ENCODE peak calls at places on chromosomes 11 and 22, in four cellular contexts. One of them, this sample, is unnamed.

GRCh38 chr11:47282462-47282861 is 12.5 kb downstream of the MADD start:
- DNase-seq in HepG2: no peak
- DNase-seq in K562: no peak
- DNase-seq in SK-N-SH: no peak
- DNase-seq in this sample: no peak

GRCh38 chr11:114123692-114124330 is 64.3 kb downstream of the ZBTB16 start:
- DNase-seq in HepG2: no peak
- DNase-seq in K562: no peak
- DNase-seq in SK-N-SH: no peak
- DNase-seq in this sample: no peak

GRCh38 chr11:20045098-20045688 is 115.1 kb downstream of the DBX1 start:
- DNase-seq in HepG2: no peak
- DNase-seq in K562: no peak
- DNase-seq in SK-N-SH: peak; percentile 68
- DNase-seq in this sample: no peak

GRCh38 chr11:35764414-35764813 is 101.8 kb downstream of the TRIM44 start:
- DNase-seq in HepG2: no peak
- DNase-seq in K562: no peak
- DNase-seq in SK-N-SH: no peak
- DNase-seq in this sample: no peak

GRCh38 chr22:46367707-46368191 is 32.2 kb downstream of the TRMU start:
- DNase-seq in HepG2: peak; percentile 44
- DNase-seq in K562: peak; percentile 72
- DNase-seq in SK-N-SH: peak; percentile 87
- DNase-seq in this sample: peak; percentile 29

GRCh38 chr11:77400775-77401469 is 73.0 kb downstream of the PAK1 start:
- DNase-seq in HepG2: no peak
- DNase-seq in K562: no peak
- DNase-seq in SK-N-SH: no peak
- DNase-seq in this sample: no peak

GRCh38 chr22:37095113-37095512 is 14.4 kb downstream of the TMPRSS6 start:
- DNase-seq in HepG2: no peak
- DNase-seq in K562: peak; percentile 10
- DNase-seq in SK-N-SH: no peak
- DNase-seq in this sample: no peak

GRCh38 chr11:48063424-48063978 is 83.1 kb downstream of the PTPRJ start:
- DNase-seq in HepG2: no peak
- DNase-seq in K562: no peak
- DNase-seq in SK-N-SH: no peak
- DNase-seq in this sample: peak; percentile 13

GRCh38 chr11:103395612-103396011 is 286.4 kb downstream of the DYNC2H1 start:
- DNase-seq in HepG2: peak; percentile 1
- DNase-seq in K562: no peak
- DNase-seq in SK-N-SH: no peak
- DNase-seq in this sample: no peak

GRCh38 chr22:22479116-22479515 is 29.4 kb downstream of the ZNF280B start:
- DNase-seq in HepG2: no peak
- DNase-seq in K562: no peak
- DNase-seq in SK-N-SH: no peak
- DNase-seq in this sample: no peak

DNA sequence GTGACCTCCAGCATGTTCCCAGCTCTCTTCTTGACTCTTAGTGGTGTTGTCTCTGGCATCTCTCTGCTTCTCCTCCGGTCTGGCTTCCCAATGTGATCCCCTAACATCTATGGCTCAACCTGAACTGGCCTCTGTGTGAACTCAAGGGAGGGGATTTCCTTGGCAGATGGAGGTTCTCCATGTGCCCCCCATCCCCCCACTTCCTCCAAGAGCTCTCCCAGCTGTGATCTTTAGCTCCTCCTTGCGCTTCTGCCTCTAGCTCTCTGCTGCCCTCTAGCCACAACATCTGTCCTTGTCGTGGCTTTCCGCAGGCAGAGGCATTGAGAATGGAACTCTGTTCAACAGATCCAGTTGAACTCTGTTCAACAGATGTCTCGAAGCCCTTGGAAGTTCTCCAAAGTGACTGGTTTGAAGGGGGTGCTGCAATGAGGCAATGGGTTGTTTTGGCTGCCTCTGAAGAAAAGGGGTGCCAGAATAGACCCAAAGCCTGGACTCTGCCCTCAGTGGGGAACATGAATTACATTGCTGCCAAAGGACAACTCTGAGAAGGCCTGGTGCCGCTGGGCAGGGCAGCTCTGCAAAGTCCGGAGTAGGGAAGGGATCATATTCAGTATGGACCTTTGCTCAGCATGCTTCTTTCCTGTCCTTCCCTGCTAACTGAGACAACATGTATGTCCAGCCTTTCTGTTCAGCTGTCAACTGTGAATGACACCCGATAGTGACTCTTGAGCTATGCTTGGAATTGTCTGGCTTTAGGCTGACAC is 61.9 kb downstream of the ADM start:
- DNase-seq in HepG2: peak; percentile 67
- DNase-seq in K562: peak; percentile 72
- DNase-seq in SK-N-SH: peak; percentile 39
- DNase-seq in this sample: peak; percentile 92
- TF ChIP-seq CTCF in HepG2: peak; percentile 97
- TF ChIP-seq CTCF in K562: peak; percentile 93
- TF ChIP-seq CTCF in SK-N-SH: peak; percentile 72
- TF ChIP-seq CTCF in this sample: peak; percentile 99

DNA sequence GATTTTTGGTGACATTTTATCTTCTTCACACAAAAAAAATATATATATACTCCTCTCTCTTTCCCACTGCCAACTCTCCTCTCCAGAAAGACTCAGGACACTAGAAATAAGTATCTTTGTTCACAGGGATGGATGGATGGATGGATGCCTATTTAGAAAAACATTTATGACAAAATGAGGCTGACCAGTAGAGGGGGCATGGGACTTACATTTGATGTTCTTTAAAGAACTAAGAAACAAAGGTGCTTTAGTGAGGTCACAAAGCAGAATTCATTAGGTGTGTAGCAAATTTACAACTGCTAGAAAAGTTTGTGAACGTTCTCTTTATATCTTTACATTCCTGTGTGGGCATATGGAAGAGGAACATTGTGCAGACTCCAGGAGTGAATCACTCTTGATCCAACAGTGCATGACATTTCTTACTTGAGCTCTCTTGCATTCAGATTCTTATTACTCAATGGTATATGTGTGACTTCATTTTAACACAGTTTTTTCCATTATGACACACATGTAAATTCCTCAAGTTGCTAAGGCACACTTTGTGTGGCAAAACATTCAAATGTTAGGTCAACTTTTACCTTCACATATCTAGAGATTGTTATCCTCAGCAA is 15.8 kb upstream of the SIK2 start:
- DNase-seq in HepG2: peak; percentile 51
- DNase-seq in K562: peak; percentile 25
- DNase-seq in SK-N-SH: peak; percentile 27
- DNase-seq in this sample: peak; percentile 55
- TF ChIP-seq ELF1 in HepG2: no peak
- TF ChIP-seq ELF1 in K562: no peak
- TF ChIP-seq ELF1 in SK-N-SH: no peak
- TF ChIP-seq ELF1 in this sample: no peak

GRCh38 chr22:32389685-32390084 is 22.4 kb downstream of the RTCB start:
- DNase-seq in HepG2: no peak
- DNase-seq in K562: no peak
- DNase-seq in SK-N-SH: peak; percentile 24
- DNase-seq in this sample: no peak
- TF ChIP-seq CTCF in HepG2: peak; percentile 50
- TF ChIP-seq CTCF in K562: peak; percentile 31
- TF ChIP-seq CTCF in SK-N-SH: peak; percentile 61
- TF ChIP-seq CTCF in this sample: peak; percentile 57

GRCh38 chr11:2929880-2930704 is 872 bp upstream of the PHLDA2 start:
- DNase-seq in HepG2: peak; percentile 53
- DNase-seq in K562: peak; percentile 74
- DNase-seq in SK-N-SH: peak; percentile 76
- DNase-seq in this sample: peak; percentile 46
- TF ChIP-seq ELF1 in HepG2: no peak
- TF ChIP-seq ELF1 in K562: no peak
- TF ChIP-seq ELF1 in SK-N-SH: peak; percentile 22
- TF ChIP-seq ELF1 in this sample: no peak

GRCh38 chr11:64268687-64269379 is 15.6 kb downstream of the BAD start:
- DNase-seq in HepG2: peak; percentile 33
- DNase-seq in K562: peak; percentile 51
- DNase-seq in SK-N-SH: peak; percentile 77
- DNase-seq in this sample: no peak

GRCh38 chr11:64275031-64275800 is 9.2 kb downstream of the BAD start:
- DNase-seq in HepG2: no peak
- DNase-seq in K562: no peak
- DNase-seq in SK-N-SH: no peak
- DNase-seq in this sample: no peak

GRCh38 chr11:64269380-64270234 is 14.9 kb downstream of the BAD start:
- DNase-seq in HepG2: peak; percentile 99
- DNase-seq in K562: peak; percentile 78
- DNase-seq in SK-N-SH: peak; percentile 86
- DNase-seq in this sample: peak; percentile 99

GRCh38 chr11:64268028-64268686 is 16.3 kb downstream of the BAD start:
- DNase-seq in HepG2: no peak
- DNase-seq in K562: no peak
- DNase-seq in SK-N-SH: no peak
- DNase-seq in this sample: no peak

DNA sequence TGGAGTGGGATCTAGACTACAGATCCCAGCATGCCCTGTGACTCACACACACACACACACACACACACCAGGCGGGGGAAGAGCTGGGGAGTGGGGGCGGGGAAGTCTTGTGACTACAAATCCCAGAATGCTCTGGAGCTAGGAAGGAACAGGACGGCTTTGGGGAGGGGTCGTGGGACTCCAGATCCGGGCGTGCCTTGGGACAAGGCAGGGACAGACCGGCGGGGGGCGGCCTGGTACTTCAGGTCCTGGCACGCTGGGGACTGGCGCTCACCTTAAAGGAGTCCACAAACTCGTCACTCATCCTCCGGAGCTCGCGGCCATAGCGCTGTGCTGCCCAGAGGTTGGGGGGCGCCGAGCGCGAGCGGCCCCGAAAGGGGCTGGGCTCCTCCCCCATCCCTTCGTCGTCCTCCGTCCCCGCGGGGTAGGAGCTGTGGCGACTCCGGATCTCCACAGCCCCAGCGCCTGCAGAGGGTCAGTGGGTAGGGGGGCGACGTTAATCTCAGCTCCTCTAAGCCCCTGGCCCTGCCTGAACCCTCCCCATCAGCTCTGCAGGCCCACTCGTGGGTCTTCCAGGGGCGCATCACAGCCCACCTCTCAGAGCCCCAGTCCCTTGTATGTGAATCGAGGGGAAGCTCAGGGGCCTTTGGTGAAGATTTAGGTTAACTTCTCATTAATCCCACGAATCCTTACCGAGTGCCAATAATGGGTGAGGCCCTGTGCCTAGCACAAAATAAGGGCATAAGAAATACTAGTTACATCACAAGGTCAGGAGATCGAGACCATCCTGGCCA is 12.9 kb downstream of the BAD start:
- DNase-seq in HepG2: peak; percentile 91
- DNase-seq in K562: peak; percentile 77
- DNase-seq in SK-N-SH: peak; percentile 89
- DNase-seq in this sample: no peak
- TF ChIP-seq CTCF in HepG2: peak; percentile 87
- TF ChIP-seq CTCF in K562: peak; percentile 40
- TF ChIP-seq CTCF in SK-N-SH: peak; percentile 28
- TF ChIP-seq CTCF in this sample: no peak

DNA sequence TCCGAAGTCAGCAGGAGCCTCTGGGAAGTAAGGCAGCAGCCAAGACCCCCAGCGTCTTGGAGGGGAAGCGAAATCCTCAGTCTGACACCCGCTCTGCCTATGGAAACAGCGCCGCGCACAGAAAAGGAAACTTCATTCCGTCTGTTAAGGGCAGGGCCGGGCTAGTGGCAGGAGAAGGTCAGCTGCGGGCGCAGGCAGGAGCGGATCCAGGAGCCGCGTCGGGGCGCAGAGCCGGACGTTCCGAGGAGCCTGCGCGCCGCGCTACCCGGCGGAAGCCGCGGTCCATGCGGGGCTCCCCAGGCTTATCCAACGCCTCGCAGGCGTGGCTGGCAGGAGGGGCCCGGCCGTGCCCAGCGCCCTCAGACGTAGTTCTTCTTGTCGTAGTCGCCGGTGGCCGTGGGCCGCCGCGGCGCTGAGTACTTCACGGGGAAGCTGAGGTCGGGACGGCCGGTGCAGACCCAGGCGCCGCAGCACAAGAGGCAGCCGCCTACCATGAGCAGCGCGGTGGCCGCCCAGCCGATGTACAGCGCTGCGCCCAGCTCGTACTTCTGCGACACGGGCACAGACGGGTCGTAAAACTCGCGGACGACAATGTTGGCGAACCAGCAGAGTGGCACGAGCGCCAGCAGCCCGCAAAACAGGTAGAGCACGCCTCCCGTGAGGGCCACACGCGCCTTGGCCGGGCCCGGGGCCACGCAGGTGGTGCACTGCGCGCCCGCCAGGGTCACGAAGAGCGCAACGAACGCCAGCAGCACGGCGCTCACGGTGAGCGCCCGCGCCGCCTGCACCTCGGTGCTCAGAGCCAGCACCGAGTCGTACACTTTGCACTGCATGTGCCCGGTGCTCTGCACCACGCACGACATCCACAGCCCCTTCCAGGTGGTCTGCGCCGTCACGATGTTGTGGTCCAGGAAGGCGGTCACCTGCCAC is 705 bp downstream of the CLDN5 start:
- DNase-seq in HepG2: no peak
- DNase-seq in K562: peak; percentile 56
- DNase-seq in SK-N-SH: peak; percentile 65
- DNase-seq in this sample: no peak
- TF ChIP-seq ELF1 in HepG2: no peak
- TF ChIP-seq ELF1 in K562: no peak
- TF ChIP-seq ELF1 in SK-N-SH: no peak
- TF ChIP-seq ELF1 in this sample: no peak

GRCh38 chr22:17828502-17829080 is 54.3 kb upstream of the BID start:
- DNase-seq in HepG2: no peak
- DNase-seq in K562: no peak
- DNase-seq in SK-N-SH: no peak
- DNase-seq in this sample: no peak
- TF ChIP-seq CTCF in HepG2: no peak
- TF ChIP-seq CTCF in K562: no peak
- TF ChIP-seq CTCF in SK-N-SH: no peak
- TF ChIP-seq CTCF in this sample: no peak